ENCODE peak calls at places on chromosome 22, in six cellular contexts. N, C, V, M, G and J are unnamed samples.

GRCh38 chr22:40009231-40009769 is 14.5 kb downstream of the FAM83F start:
- DNase-seq in G (no peak), V (no peak), M (peak; percentile 16), C (peak; percentile 81), N (peak; percentile 83), J (no peak)

GRCh38 chr22:25067851-25068421 is 115.4 kb downstream of the KIAA1671 start:
- DNase-seq in V (no peak), C (no peak), G (no peak), N (no peak), M (no peak), J (no peak)

GRCh38 chr22:35051034-35051535 is 14.9 kb upstream of the ISX start:
- DNase-seq in M (no peak), C (peak; percentile 8), N (no peak), G (no peak), V (no peak), J (no peak)

GRCh38 chr22:21816787-21817496 is 50.5 kb downstream of the MAPK1 start:
- DNase-seq in V (no peak), G (peak; percentile 98), N (no peak), M (peak; percentile 95), C (no peak), J (peak; percentile 66)

GRCh38 chr22:24335529-24335928 is 64.9 kb downstream of the SPECC1L start:
- DNase-seq in M (no peak), V (no peak), N (no peak), C (no peak), G (no peak), J (no peak)

GRCh38 chr22:37892566-37893338 is 13.3 kb upstream of the MICALL1 start:
- DNase-seq in M (no peak), V (no peak), N (no peak), C (no peak), G (no peak), J (no peak)

GRCh38 chr22:37940698-37941376 is 12.6 kb downstream of the C22orf23 start:
- DNase-seq in N (no peak), G (no peak), M (no peak), V (no peak), C (no peak), J (no peak)

GRCh38 chr22:39230261-39231196 is 14.3 kb downstream of the PDGFB start:
- DNase-seq in C (peak; percentile 80), G (no peak), M (no peak), V (no peak), N (no peak), J (no peak)

GRCh38 chr22:25357056-25357455 is 137.6 kb downstream of the CRYBB2 start:
- DNase-seq in G (no peak), V (no peak), M (no peak), C (no peak), N (no peak), J (no peak)

GRCh38 chr22:36873614-36874308 is 13.0 kb downstream of the NCF4 start:
- DNase-seq in N (no peak), G (peak; percentile 64), M (peak; percentile 45), V (no peak), C (peak; percentile 50), J (peak; percentile 99)

GRCh38 chr22:48305726-48306235 is 1521.9 kb downstream of the BRD1 start:
- DNase-seq in N (no peak), G (no peak), V (no peak), M (no peak), C (no peak), J (no peak)

GRCh38 chr22:36409911-36410756 is 22.4 kb upstream of the MYH9 start:
- DNase-seq in N (peak; percentile 89), M (no peak), C (peak; percentile 100), V (peak; percentile 96), G (peak; percentile 68), J (peak; percentile 99)

GRCh38 chr22:17896552-17896951 is 122.3 kb upstream of the BID start:
- DNase-seq in N (no peak), G (no peak), M (peak; percentile 27), C (peak; percentile 79), V (no peak), J (peak; percentile 32)

GRCh38 chr22:31206896-31207687 is 5.0 kb upstream of the LIMK2 start:
- DNase-seq in N (no peak), M (no peak), C (no peak), G (no peak), V (no peak), J (peak; percentile 94)

GRCh38 chr22:43109921-43110443 is 568 bp upstream of the BIK start:
- DNase-seq in C (peak; percentile 46), G (no peak), V (no peak), N (no peak), M (no peak), J (no peak)

GRCh38 chr22:38335077-38335476 is 17.8 kb upstream of the CSNK1E start:
- DNase-seq in N (no peak), V (no peak), C (no peak), G (peak; percentile 53), M (peak; percentile 49), J (peak; percentile 50)

GRCh38 chr22:39808087-39808486 is 85.5 kb downstream of the ENTHD1 start:
- DNase-seq in C (peak; percentile 64), M (peak; percentile 6), G (no peak), V (no peak), N (no peak), J (peak; percentile 21)

GRCh38 chr22:31818481-31819392 is 64.9 kb downstream of the DEPDC5 start:
- DNase-seq in N (no peak), G (no peak), V (no peak), M (peak; percentile 48), C (no peak), J (no peak)

GRCh38 chr22:42967933-42968332 is 47.0 kb downstream of the PACSIN2 start:
- DNase-seq in G (no peak), C (no peak), M (no peak), V (no peak), N (no peak), J (peak; percentile 46)

GRCh38 chr22:43293259-43293658 is 49.9 kb downstream of the SCUBE1 start:
- DNase-seq in C (no peak), M (no peak), V (no peak), N (no peak), G (no peak), J (peak; percentile 95)

GRCh38 chr22:18119409-18120110 is 9.0 kb downstream of the TUBA8 start:
- DNase-seq in C (no peak), N (no peak), G (no peak), V (no peak), M (no peak), J (no peak)

GRCh38 chr22:32208681-32209080 is 3.8 kb upstream of the RFPL2 start:
- DNase-seq in V (no peak), G (no peak), N (no peak), C (no peak), M (no peak), J (no peak)

GRCh38 chr22:48262596-48263430 is 1500.4 kb downstream of the TBC1D22A start:
- DNase-seq in M (no peak), N (no peak), V (no peak), G (no peak), C (no peak), J (no peak)

GRCh38 chr22:39313258-39314001 is 6.0 kb downstream of the RPL3 start:
- DNase-seq in V (no peak), C (no peak), M (no peak), N (no peak), G (no peak), J (no peak)

GRCh38 chr22:28822930-28823481 is 22.6 kb upstream of the XBP1 start:
- DNase-seq in C (no peak), N (peak; percentile 37), V (no peak), M (no peak), G (no peak), J (no peak)

GRCh38 chr22:39723899-39724351 is 153.4 kb downstream of the CACNA1I start:
- DNase-seq in C (no peak), N (no peak), G (peak; percentile 26), V (no peak), M (peak; percentile 50), J (no peak)

GRCh38 chr22:39309364-39309861 is 10.0 kb downstream of the RPL3 start:
- DNase-seq in V (no peak), M (no peak), N (no peak), C (peak; percentile 77), G (peak; percentile 82), J (peak; percentile 89)

GRCh38 chr22:31933816-31934482 is 10.4 kb upstream of the YWHAH start:
- DNase-seq in G (no peak), M (no peak), V (no peak), C (no peak), N (no peak), J (peak; percentile 19)

GRCh38 chr22:25728064-25728463 is 13.9 kb upstream of the MYO18B start:
- DNase-seq in N (no peak), C (no peak), G (no peak), M (no peak), V (no peak), J (no peak)

GRCh38 chr22:24994070-24994763 is 41.7 kb downstream of the KIAA1671 start:
- DNase-seq in G (peak; percentile 66), N (no peak), C (peak; percentile 79), M (no peak), V (no peak), J (peak; percentile 20)

GRCh38 chr22:38981005-38981658 is 1.0 kb upstream of the APOBEC3B start:
- DNase-seq in N (peak; percentile 26), V (no peak), M (peak; percentile 31), C (peak; percentile 56), G (no peak), J (peak; percentile 35)

DNA sequence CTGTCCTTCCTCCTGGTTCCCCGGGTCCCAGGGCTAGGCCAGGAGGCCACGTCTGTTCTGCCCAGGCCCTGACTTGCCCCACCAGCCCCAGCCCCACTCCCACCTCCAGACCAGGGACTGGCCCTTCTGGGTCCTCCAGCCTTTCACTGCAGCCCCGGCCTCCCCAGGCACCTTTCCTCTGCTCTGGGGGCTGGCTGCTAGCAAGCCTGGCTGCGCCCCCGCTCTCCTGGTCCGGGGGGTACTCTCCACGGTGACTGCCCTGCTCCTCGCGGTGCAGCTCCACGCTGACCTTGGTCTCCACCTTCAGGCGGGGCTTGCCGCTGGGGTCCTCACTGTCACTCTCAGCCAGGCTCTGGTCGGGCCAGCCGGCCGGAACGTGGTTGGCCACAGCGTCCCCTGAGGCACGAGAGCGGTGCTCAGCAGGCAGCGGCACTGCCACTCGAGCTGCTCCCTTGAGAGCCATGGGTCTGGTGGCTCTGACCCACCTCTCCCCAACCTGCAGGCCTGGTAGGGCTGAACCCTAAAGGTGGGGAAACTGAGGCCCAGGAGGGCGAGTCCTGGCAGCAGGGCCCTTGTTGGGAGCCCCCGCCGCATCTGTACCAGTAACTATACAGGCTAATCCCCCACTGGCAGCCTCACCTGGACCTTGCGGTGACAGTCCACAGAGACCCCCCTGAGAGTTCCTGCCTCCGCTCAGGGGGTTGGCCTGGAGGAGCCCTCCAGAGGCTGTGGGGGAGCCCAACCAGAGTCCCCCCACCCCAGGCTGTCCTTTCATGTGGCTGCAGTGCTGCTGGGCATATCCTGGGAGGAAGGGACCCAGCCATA is 29.0 kb downstream of the TRMU start:
- DNase-seq in M (no peak), N (no peak), C (no peak), V (no peak), G (no peak), J (no peak)
- H3K14ac ChIP-seq in M (no peak overlapping the region), N (peak overlapping the region; percentile 17), C (no peak overlapping the region), V (no peak overlapping the region), G (no peak overlapping the region), J (no peak overlapping the region)

GRCh38 chr22:27132896-27133500 is 475.6 kb downstream of the MIAT start:
- DNase-seq in C (no peak), G (no peak), N (no peak), M (no peak), V (no peak), J (no peak)
- H3K14ac ChIP-seq in C (no peak overlapping the region), G (no peak overlapping the region), N (peak overlapping the region; percentile 6), M (no peak overlapping the region), V (no peak overlapping the region), J (no peak overlapping the region)

GRCh38 chr22:19828035-19828401 is 26.7 kb downstream of the GNB1L start:
- DNase-seq in C (no peak), M (no peak), G (no peak), N (no peak), V (no peak), J (no peak)
- H3K14ac ChIP-seq in C (no peak overlapping the region), M (no peak overlapping the region), G (no peak overlapping the region), N (no peak overlapping the region), V (no peak overlapping the region), J (no peak overlapping the region)

GRCh38 chr22:20573830-20574615 is 66.6 kb downstream of the MED15 start:
- DNase-seq in V (no peak), N (no peak), M (no peak), G (no peak), C (no peak), J (no peak)
- H3K14ac ChIP-seq in V (no peak overlapping the region), N (no peak overlapping the region), M (no peak overlapping the region), G (no peak overlapping the region), C (no peak overlapping the region), J (no peak overlapping the region)